ENCODE peak calls at places on chromosomes 6 and 20, in ten cellular contexts. L is K562, F is ovary, I is PC-3, Q is right atrium auricular region, Y is AG04450, G is endodermal cell, Z is tibial artery, R is mammary epithelial cell, B is breast epithelium. X is an unnamed sample.

GRCh38 chr6:42226251-42227143 is 8.8 kb upstream of the MRPS10 start:
- DNase-seq in Y (peak), Q (no peak), Z (no peak), G (peak), R (peak), L (no peak), I (peak), F (no peak), B (no peak), X (no peak)

GRCh38 chr6:149921361-149921760 is 1.6 kb downstream of the RAET1G start:
- DNase-seq in Y (no peak), B (no peak), R (no peak), Q (peak), G (peak), I (no peak), F (no peak), L (no peak), Z (peak), X (no peak)

GRCh38 chr20:38143646-38144554 is 21.2 kb downstream of the TGM2 start:
- DNase-seq in R (peak), I (peak), Q (no peak), G (no peak), B (no peak), F (no peak), Z (peak), Y (peak), L (peak), X (peak)

GRCh38 chr20:52798124-52798523 is 174.0 kb upstream of the TSHZ2 start:
- DNase-seq in F (no peak), Y (no peak), G (no peak), R (no peak), L (no peak), B (no peak), Q (no peak), Z (no peak), I (no peak), X (no peak)

GRCh38 chr20:32903666-32904175 is 45.0 kb downstream of the EFCAB8 start:
- DNase-seq in F (no peak), I (no peak), R (no peak), Z (no peak), Q (no peak), B (no peak), L (no peak), Y (no peak), G (no peak), X (no peak)

GRCh38 chr6:98946877-98947410 is 802 bp downstream of the FBXL4 start:
- DNase-seq in Q (no peak), R (peak), B (no peak), Y (no peak), F (peak), I (peak), G (no peak), Z (no peak), L (no peak), X (peak)

GRCh38 chr20:34216382-34216742 is 24.9 kb upstream of the ASIP start:
- DNase-seq in I (no peak), Y (no peak), B (no peak), L (no peak), Q (no peak), Z (no peak), G (no peak), F (no peak), R (no peak), X (no peak)

GRCh38 chr6:68211242-68211795 is 423.8 kb upstream of the ADGRB3 start:
- DNase-seq in R (no peak), Z (no peak), Y (no peak), G (no peak), F (no peak), B (no peak), Q (no peak), L (no peak), I (no peak), X (no peak)

GRCh38 chr6:125746731-125747588 is 2.5 kb upstream of the HEY2 start:
- DNase-seq in Z (peak), F (peak), Q (peak), R (peak), B (no peak), L (peak), I (peak), G (peak), Y (no peak), X (peak)

GRCh38 chr6:135876048-135876447 is 24.5 kb downstream of the PDE7B start:
- DNase-seq in B (no peak), R (no peak), Z (no peak), L (no peak), F (no peak), Q (no peak), G (peak), I (no peak), Y (no peak), X (no peak)

GRCh38 chr20:22452442-22453011 is 131.8 kb downstream of the FOXA2 start:
- DNase-seq in R (no peak), Q (no peak), Z (no peak), I (no peak), B (no peak), F (no peak), Y (no peak), L (no peak), G (no peak), X (no peak)

GRCh38 chr20:18913701-18914100 is 100.1 kb downstream of the SCP2D1 start:
- DNase-seq in R (no peak), L (no peak), Y (no peak), Z (no peak), I (peak), F (no peak), B (no peak), Q (no peak), G (no peak), X (no peak)

GRCh38 chr6:106101466-106101865 is 15.3 kb downstream of the PRDM1 start:
- DNase-seq in Z (no peak), G (no peak), Y (no peak), L (no peak), R (peak), I (peak), B (no peak), F (no peak), Q (no peak), X (no peak)

GRCh38 chr6:117739869-117740268 is 64.6 kb downstream of the NUS1 start:
- DNase-seq in R (no peak), Q (no peak), I (no peak), Y (no peak), Z (no peak), G (peak), F (no peak), L (peak), B (peak), X (no peak)

GRCh38 chr20:57069442-57069841 is 197.0 kb downstream of the BMP7 start:
- DNase-seq in Q (no peak), I (no peak), G (no peak), B (no peak), R (no peak), Y (no peak), L (no peak), Z (peak), F (no peak), X (no peak)

GRCh38 chr6:102300350-102300749 is 906.8 kb downstream of the GRIK2 start:
- DNase-seq in F (no peak), L (no peak), R (peak), Q (no peak), Y (no peak), I (peak), B (no peak), Z (no peak), G (no peak), X (no peak)

GRCh38 chr20:56995635-56996075 is 270.8 kb downstream of the BMP7 start:
- DNase-seq in G (peak), Y (no peak), Z (no peak), B (no peak), F (no peak), L (peak), Q (no peak), I (peak), R (peak), X (no peak)

GRCh38 chr20:40990542-40991120 is 38.0 kb upstream of the TOP1 start:
- DNase-seq in Z (peak), G (peak), Y (peak), Q (peak), B (peak), I (peak), F (peak), L (peak), R (peak), X (peak)

GRCh38 chr6:3841711-3842565 is 7.2 kb upstream of the FAM50B start:
- DNase-seq in Q (no peak), R (peak), Y (no peak), G (no peak), I (peak), F (no peak), L (no peak), Z (peak), B (peak), X (no peak)

GRCh38 chr6:161417712-161418457 is 144.0 kb upstream of the AGPAT4 start:
- DNase-seq in R (no peak), I (peak), L (no peak), B (no peak), G (peak), Y (peak), Z (no peak), F (peak), Q (no peak), X (no peak)

GRCh38 chr6:148525453-148525852 is 182.8 kb downstream of the SASH1 start:
- DNase-seq in G (no peak), Y (no peak), Z (no peak), R (no peak), L (no peak), I (peak), F (no peak), Q (no peak), B (no peak), X (no peak)

GRCh38 chr6:148523551-148523950 is 180.9 kb downstream of the SASH1 start:
- DNase-seq in G (no peak), F (no peak), Y (no peak), Q (no peak), R (no peak), B (no peak), Z (no peak), L (no peak), I (no peak), X (no peak)

GRCh38 chr6:148524509-148524908 is 181.9 kb downstream of the SASH1 start:
- DNase-seq in Z (no peak), B (no peak), L (no peak), F (no peak), R (no peak), G (no peak), Y (peak), I (peak), Q (no peak), X (no peak)

GRCh38 chr6:148526145-148526544 is 183.5 kb downstream of the SASH1 start:
- DNase-seq in G (no peak), Y (no peak), R (no peak), F (no peak), L (no peak), B (no peak), Z (no peak), Q (no peak), I (no peak), X (peak)

DNA sequence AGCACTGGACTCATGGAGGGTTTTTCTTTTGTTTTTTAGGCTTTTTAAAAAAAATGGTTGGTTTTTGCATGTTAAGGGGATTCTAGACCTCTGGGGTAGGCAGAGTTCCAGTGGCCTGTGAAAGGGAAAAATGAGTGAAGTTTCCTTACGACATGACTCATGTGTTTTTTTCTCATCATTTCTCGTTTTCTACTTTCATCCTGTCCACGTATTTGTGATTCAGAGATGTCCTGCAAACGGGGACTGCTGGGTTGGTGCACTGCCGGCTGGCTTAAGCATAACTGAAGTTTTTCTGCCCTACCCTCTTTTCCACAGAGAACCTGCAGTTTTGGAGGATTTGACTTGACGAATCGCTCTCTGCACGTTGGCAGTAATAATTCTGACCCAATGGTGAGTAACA is 182.3 kb downstream of the SASH1 start:
- DNase-seq in I (peak), B (no peak), Z (no peak), Y (no peak), G (no peak), Q (no peak), R (no peak), F (no peak), L (no peak), X (no peak)
- H3K4me3 ChIP-seq in I (peak), B (no peak), Z (peak), Y (peak), G (no peak), Q (no peak), R (no peak), F (peak), L (no peak), X (no peak)

DNA sequence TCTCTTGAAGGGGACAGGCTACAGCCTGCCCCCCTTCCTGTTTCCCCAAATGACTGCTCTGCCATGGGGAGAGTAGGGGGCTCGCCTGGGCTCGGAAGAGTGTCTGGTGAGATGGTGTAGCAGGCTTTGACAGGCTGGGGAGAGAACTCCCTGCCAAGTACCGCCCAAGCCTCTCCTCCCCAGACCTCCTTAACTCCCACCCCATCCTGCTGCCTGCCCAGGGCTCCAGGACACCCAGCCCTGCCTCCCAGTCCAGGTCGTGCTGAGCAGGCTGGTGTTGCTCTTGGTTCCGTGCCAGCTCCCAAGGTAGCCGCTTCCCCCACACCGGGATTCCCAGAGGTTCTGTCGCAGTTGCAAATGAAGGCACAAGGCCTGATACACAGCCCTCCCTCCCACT is 9.9 kb downstream of the VEGFA start:
- DNase-seq in F (no peak), L (no peak), B (peak), Q (no peak), Y (no peak), Z (no peak), R (no peak), I (no peak), G (no peak), X (no peak)
- H3K27ac ChIP-seq in F (no peak), L (no peak), B (peak), Q (peak), Y (no peak), Z (no peak), R (no peak), I (no peak), G (no peak), X (no peak)

GRCh38 chr6:151431336-151431735 is 20.6 kb downstream of the RMND1 start:
- DNase-seq in L (no peak), Z (no peak), I (no peak), Y (no peak), F (no peak), R (no peak), G (no peak), B (no peak), Q (no peak), X (no peak)
- H3K4me3 ChIP-seq in L (no peak), Z (no peak), I (no peak), Y (no peak), F (no peak), R (no peak), G (no peak), B (no peak), Q (no peak), X (no peak)

DNA sequence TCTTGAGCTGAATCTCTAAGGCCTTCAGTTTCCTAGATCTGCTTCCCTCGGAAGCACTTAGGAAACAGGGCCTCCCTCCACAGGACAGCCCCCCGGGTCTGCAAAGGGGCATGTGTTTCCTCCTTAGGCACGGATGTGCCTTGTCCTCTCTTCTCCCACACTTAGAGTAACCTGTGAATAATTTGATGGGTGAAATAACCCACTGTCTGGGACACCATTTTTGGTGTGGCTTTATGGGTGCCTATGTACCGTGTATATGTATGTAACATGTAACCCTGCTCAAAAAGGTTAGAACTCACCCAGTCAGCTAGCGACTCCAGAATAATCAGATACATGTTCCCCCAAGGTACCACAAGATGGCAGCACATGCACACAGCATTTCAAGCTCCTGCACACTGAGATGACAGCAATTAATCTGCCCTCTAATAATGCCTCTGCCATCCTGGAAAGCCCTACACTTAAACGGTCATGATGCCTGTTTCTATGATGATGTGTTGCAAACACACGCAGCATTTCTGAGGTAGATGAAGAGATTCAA is 212.0 kb upstream of the PROKR2 start:
- DNase-seq in I (peak), Q (peak), R (peak), Y (peak), Z (peak), L (peak), G (peak), F (peak), B (no peak), X (no peak)
- H3K27ac ChIP-seq in I (no peak), Q (no peak), R (no peak), Y (no peak), Z (no peak), L (no peak), G (no peak), F (no peak), B (no peak), X (no peak)

DNA sequence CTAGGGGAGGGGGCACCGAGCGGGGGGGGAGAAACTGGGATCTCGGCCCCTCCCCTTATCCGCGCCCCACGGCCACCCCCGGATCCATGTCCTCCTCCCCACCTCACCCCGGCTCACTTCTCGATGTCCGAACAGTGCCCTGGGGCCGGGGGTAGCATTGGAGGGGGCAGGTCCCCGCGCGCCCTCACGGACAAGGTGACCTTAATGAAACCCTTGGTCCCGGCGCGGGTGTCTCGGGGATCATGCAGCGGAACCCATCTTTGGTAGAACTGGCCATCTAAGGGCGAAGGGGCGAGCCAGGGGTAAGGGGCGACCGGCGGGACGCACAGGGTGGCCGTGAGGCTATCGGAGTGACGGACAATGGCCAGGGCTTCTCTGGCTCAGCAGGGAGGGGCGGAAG is 13.6 kb upstream of the SPAG4 start:
- DNase-seq in B (no peak), R (no peak), G (no peak), Q (no peak), Z (no peak), Y (no peak), I (no peak), L (no peak), F (no peak), X (no peak)
- H3K4me3 ChIP-seq in B (peak), R (peak), G (peak), Q (peak), Z (peak), Y (peak), I (no peak), L (peak), F (peak), X (peak)

GRCh38 chr6:30885999-30886896 is 1.9 kb downstream of the DDR1 start:
- DNase-seq in I (peak), B (peak), L (peak), Y (peak), Q (peak), F (peak), G (peak), R (peak), Z (peak), X (no peak)
- H3K27ac ChIP-seq in I (peak), B (peak), L (peak), Y (peak), Q (peak), F (peak), G (peak), R (peak), Z (peak), X (no peak)

GRCh38 chr6:104525677-104526322 is 333.9 kb downstream of the HACE1 start:
- DNase-seq in G (peak), Q (peak), L (peak), B (peak), Z (peak), Y (peak), I (peak), F (peak), R (peak), X (peak)
- H3K4me3 ChIP-seq in G (no peak), Q (no peak), L (no peak), B (peak), Z (peak), Y (peak), I (peak), F (peak), R (peak), X (peak)